ENCODE peak calls at places on chromosome 3, in eight cellular contexts. C, D, J, Q, U, E, H and I are unnamed samples.

GRCh38 chr3:175432338-175433025 is 573.3 kb downstream of the NAALADL2 start:
- DNase-seq in D (no peak), C (no peak), U (no peak), Q (no peak), E (no peak), J (peak; percentile 56), H (no peak), I (no peak)

GRCh38 chr3:42850263-42850662 is 25.4 kb downstream of the CYP8B1 start:
- DNase-seq in D (no peak), Q (no peak), C (no peak), J (no peak), U (no peak), H (no peak), E (no peak), I (no peak)

GRCh38 chr3:125406070-125406469 is 30.9 kb upstream of the ZNF148 start:
- DNase-seq in Q (no peak), H (no peak), U (no peak), J (no peak), C (no peak), E (no peak), D (no peak), I (no peak)

GRCh38 chr3:115588201-115588600 is 35.1 kb upstream of the GAP43 start:
- DNase-seq in C (no peak), H (no peak), Q (no peak), D (no peak), U (no peak), J (no peak), E (no peak), I (no peak)

GRCh38 chr3:79726795-79727194 is 41.0 kb downstream of the ROBO1 start:
- DNase-seq in H (no peak), E (no peak), U (no peak), D (no peak), C (no peak), J (no peak), Q (no peak), I (no peak)

GRCh38 chr3:24067483-24067882 is 122.4 kb downstream of the NR1D2 start:
- DNase-seq in J (no peak), U (no peak), C (no peak), H (no peak), E (no peak), D (no peak), Q (no peak), I (no peak)

GRCh38 chr3:179192542-179192941 is 44.4 kb downstream of the PIK3CA start:
- DNase-seq in H (no peak), C (no peak), D (no peak), U (no peak), Q (no peak), E (no peak), J (no peak), I (no peak)

GRCh38 chr3:70856414-70857162 is 544.1 kb upstream of the MDFIC2 start:
- DNase-seq in Q (peak; percentile 64), J (peak; percentile 99), D (no peak), U (peak; percentile 15), E (no peak), C (no peak), H (no peak), I (no peak)

GRCh38 chr3:150412599-150413069 is 4.5 kb downstream of the TSC22D2 start:
- DNase-seq in H (no peak), E (no peak), U (peak; percentile 29), J (peak; percentile 92), D (no peak), C (no peak), Q (peak; percentile 47), I (no peak)

GRCh38 chr3:139533781-139534443 is 5.6 kb downstream of the RBP1 start:
- DNase-seq in H (peak; percentile 46), D (peak; percentile 69), U (no peak), C (peak; percentile 42), Q (peak; percentile 38), E (no peak), J (peak; percentile 65), I (no peak)

GRCh38 chr3:61789861-61790260 is 228.5 kb downstream of the PTPRG start:
- DNase-seq in Q (no peak), D (no peak), J (no peak), U (no peak), C (no peak), H (no peak), E (no peak), I (no peak)

GRCh38 chr3:156189927-156190326 is 69.5 kb downstream of the KCNAB1 start:
- DNase-seq in H (no peak), C (no peak), Q (no peak), D (no peak), E (no peak), U (no peak), J (no peak), I (no peak)

GRCh38 chr3:158912621-158913020 is 110.8 kb downstream of the MFSD1 start:
- DNase-seq in C (no peak), D (no peak), H (no peak), Q (no peak), U (no peak), J (no peak), E (no peak), I (no peak)

GRCh38 chr3:18062289-18063025 is 320.0 kb upstream of the TBC1D5 start:
- DNase-seq in Q (no peak), H (no peak), C (no peak), D (no peak), J (peak; percentile 22), E (no peak), U (no peak), I (no peak)

DNA sequence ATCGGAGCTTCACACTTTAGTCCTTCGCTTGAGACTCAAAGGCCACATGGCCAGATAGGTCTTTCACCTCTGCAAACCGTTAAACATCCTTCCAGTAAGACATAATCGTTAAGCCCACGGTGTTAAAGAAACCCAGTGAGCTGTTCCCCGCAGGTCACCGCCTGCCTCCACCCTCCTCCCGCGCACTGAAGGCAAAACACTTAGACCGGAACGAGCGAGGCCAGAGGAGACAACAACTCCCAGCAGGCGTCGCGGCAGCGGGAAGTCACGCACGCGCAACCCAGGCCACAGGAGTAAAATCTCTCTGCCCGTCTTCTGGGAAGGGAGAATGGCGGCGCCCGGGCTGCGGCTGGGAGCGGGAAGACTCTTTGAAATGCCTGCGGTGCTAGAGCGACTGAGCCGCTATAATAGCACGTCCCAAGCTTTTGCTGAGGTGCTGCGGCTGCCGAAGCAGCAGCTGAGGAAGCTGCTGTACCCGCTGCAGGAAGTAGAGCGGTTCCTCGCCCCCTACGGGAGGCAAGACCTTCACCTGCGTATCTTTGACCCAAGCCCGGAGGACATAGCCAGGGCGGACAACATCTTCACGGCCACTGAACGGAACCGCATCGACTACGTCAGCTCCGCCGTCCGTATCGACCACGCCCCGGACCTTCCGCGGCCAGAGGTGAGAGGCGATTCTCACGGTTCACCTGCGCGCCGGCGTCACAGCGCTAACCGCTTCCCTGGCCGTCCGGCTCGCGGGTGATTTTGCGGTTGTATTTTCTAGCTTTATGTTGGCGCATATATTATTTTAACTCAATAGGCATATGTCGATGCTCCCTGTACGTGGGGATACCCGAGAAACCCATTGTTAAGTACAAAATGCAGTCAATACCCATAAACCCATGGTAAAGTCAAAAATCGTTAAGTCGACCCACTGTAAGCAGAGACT is at the start of gene GTPBP8:
- DNase-seq in C (peak; percentile 88), U (peak; percentile 77), J (peak; percentile 84), Q (peak; percentile 59), D (peak; percentile 86), E (peak; percentile 96), H (peak; percentile 75), I (peak; percentile 85)
- TF ChIP-seq CTCF in C (peak; percentile 16), U (no peak), J (no peak), Q (no peak), D (no peak), E (peak; percentile 12), H (no peak), I (peak; percentile 20)

GRCh38 chr3:51388286-51389029 is 2.6 kb upstream of the RBM15B start:
- DNase-seq in J (peak; percentile 20), Q (no peak), H (no peak), D (peak; percentile 26), E (no peak), C (no peak), U (no peak), I (no peak)
- TF ChIP-seq CTCF in J (peak; percentile 27), Q (peak; percentile 37), H (peak; percentile 21), D (peak; percentile 42), E (no peak), C (no peak), U (no peak), I (peak; percentile 62)

DNA sequence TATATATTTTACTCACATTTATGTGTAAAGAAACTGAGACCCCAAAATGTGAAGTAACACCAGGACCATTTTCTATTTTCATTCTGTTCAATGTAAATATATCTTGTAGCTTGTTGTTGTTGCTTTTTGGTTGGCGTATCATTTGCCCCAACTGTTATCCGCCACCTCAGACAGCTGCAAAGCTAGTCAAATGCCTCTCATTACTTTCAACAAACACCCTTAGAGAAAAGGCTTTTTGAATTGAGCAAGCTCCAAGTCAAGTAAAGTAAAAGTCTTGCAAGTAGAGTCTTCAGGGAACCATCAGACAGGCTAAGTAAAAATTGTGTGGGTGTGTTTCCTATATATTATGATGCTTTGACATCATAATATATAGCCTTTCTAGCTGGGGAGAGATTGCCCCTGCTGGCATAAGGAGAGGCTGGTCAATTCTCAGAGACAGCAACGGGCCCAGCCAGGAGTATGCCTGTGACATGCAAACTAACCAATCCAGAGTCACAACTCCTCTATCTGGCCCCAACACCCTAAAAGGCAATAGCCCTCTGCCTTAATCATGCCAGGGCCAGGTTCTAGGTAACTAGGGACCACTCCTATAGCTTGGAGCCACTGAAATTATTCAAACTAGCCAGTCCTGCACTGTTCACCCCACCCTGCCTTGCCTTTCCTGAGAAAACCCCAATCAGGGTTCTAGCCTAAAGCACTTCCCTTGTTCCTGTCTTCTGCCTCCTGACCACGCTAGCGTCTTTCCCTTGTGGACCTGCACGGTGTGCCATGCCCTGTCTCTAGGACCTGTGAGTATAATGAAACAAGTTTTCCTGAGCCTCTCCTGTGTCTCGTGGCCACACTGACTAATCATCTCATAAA is 75.6 kb downstream of the RAD18 start:
- DNase-seq in E (no peak), U (no peak), C (no peak), H (no peak), Q (no peak), J (no peak), D (no peak), I (no peak)
- TF ChIP-seq CTCF in E (no peak), U (no peak), C (no peak), H (no peak), Q (no peak), J (no peak), D (no peak), I (no peak)

GRCh38 chr3:138265745-138266144 is 63.9 kb downstream of the NME9 start:
- DNase-seq in U (no peak), E (no peak), Q (no peak), D (no peak), J (no peak), C (no peak), H (no peak), I (no peak)

GRCh38 chr3:138267083-138267482 is 62.6 kb downstream of the NME9 start:
- DNase-seq in D (no peak), Q (no peak), U (no peak), H (no peak), J (no peak), E (no peak), C (no peak), I (no peak)

GRCh38 chr3:138271189-138271794 is 58.4 kb downstream of the NME9 start:
- DNase-seq in H (no peak), E (no peak), J (no peak), Q (no peak), D (no peak), U (peak; percentile 23), C (no peak), I (no peak)

DNA sequence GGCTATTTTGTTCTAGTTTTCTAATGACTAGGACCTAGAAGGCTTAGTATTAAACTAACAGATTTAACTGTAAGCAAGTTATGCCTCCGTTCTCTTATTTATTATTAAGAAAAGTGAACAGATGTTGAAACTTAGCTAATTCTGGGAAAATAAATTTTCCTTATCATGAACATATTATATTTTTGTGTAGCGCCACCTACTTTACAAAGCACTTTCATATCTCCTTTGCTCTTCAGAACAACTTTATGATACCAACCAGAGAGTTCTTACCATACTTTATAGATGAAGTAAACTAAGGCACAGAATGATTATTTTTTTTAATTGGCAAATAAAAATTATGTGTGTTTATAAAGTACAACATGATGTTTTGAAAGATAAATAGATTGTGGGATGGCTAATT is 59.4 kb downstream of the NME9 start:
- DNase-seq in J (no peak), H (no peak), Q (no peak), C (no peak), E (no peak), U (no peak), D (no peak), I (no peak)
- TF ChIP-seq CTCF in J (peak; percentile 8), H (no peak), Q (no peak), C (no peak), E (no peak), U (no peak), D (no peak), I (no peak)